ENCODE peak calls at places on chromosomes 4 and X, in four cellular contexts. J, A, F and W are unnamed samples. For H3K4me1, the result is how much of the 10 kb centered on the place peaks cover.

GRCh38 chr4:41590591-41590990 is 52.6 kb downstream of the LIMCH1 start:
- DNase-seq in J (no peak), A (no peak), F (peak), W (peak)

GRCh38 chr4:158996669-158997074 is 106.2 kb upstream of the RAPGEF2 start:
- DNase-seq in J (no peak), A (no peak), F (peak), W (no peak)

GRCh38 chr4:137614491-137614890 is 82.2 kb upstream of the PCDH18 start:
- DNase-seq in J (no peak), A (no peak), F (no peak), W (no peak)

GRCh38 chr4:97027989-97028388 is 1115.3 kb downstream of the STPG2 start:
- DNase-seq in J (no peak), A (no peak), F (no peak), W (no peak)

GRCh38 chr4:65845169-65845568 is 174.9 kb upstream of the EPHA5 start:
- DNase-seq in J (no peak), A (no peak), F (no peak), W (no peak)

GRCh38 chrX:14409341-14409740 is 120.0 kb upstream of the GLRA2 start:
- DNase-seq in J (peak), A (no peak), F (no peak), W (no peak)

GRCh38 chr4:102466298-102466697 is 34.9 kb upstream of the NFKB1 start:
- DNase-seq in J (no peak), A (no peak), F (no peak), W (no peak)

GRCh38 chr4:124018383-124019317 is 622.1 kb downstream of the SPRY1 start:
- DNase-seq in J (no peak), A (peak), F (peak), W (peak)

GRCh38 chr4:114057746-114058145 is 78.3 kb upstream of the ARSJ start:
- DNase-seq in J (no peak), A (no peak), F (no peak), W (no peak)

GRCh38 chrX:44157858-44158257 is 184.7 kb upstream of the NDP start:
- DNase-seq in J (no peak), A (no peak), F (no peak), W (no peak)

GRCh38 chrX:129779747-129780146 is at the start of gene SASH3:
- DNase-seq in J (no peak), A (peak), F (peak), W (peak)

GRCh38 chrX:155086202-155086840 is 15.0 kb downstream of the BRCC3 start:
- DNase-seq in J (peak), A (peak), F (no peak), W (no peak)

GRCh38 chrX:152899874-152900719 is 2.2 kb downstream of the ZNF185 start:
- DNase-seq in J (no peak), A (no peak), F (no peak), W (no peak)

GRCh38 chr4:38466401-38466800 is 197.6 kb upstream of the KLF3 start:
- DNase-seq in J (no peak), A (no peak), F (no peak), W (no peak)

GRCh38 chrX:12657881-12658280 is 133.3 kb upstream of the PRPS2 start:
- DNase-seq in J (no peak), A (no peak), F (no peak), W (no peak)

GRCh38 chrX:118571829-118572228 is 76.2 kb downstream of the DOCK11 start:
- DNase-seq in J (no peak), A (no peak), F (no peak), W (no peak)

GRCh38 chrX:70066646-70067045 is 4.4 kb downstream of the OTUD6A start:
- DNase-seq in J (no peak), A (no peak), F (no peak), W (no peak)

GRCh38 chrX:38108364-38108763 is 102.0 kb downstream of the SYTL5 start:
- DNase-seq in J (no peak), A (no peak), F (no peak), W (no peak)

GRCh38 chrX:147848543-147849448 is 62.9 kb upstream of the FMR1 start:
- DNase-seq in J (no peak), A (no peak), F (no peak), W (no peak)

GRCh38 chrX:123818243-123818642 is 41.6 kb upstream of the XIAP start:
- DNase-seq in J (no peak), A (no peak), F (no peak), W (no peak)

GRCh38 chrX:153474718-153475117 is 4.3 kb upstream of the HAUS7 start:
- DNase-seq in J (peak), A (peak), F (peak), W (peak)

GRCh38 chrX:9133426-9133825 is 99.5 kb upstream of the FAM9B start:
- DNase-seq in J (no peak), A (no peak), F (no peak), W (no peak)

GRCh38 chr4:137124278-137124932 is 407.9 kb downstream of the PCDH18 start:
- DNase-seq in J (no peak), A (no peak), F (peak), W (no peak)

GRCh38 chr4:186981161-186981560 is 257.5 kb upstream of the FAT1 start:
- DNase-seq in J (no peak), A (no peak), F (no peak), W (no peak)

GRCh38 chr4:650951-651883 is 22.9 kb downstream of the ATP5ME start:
- DNase-seq in J (no peak), A (peak), F (no peak), W (no peak)

GRCh38 chr4:41748074-41748787 is at the start of gene PHOX2B:
- DNase-seq in J (no peak), A (no peak), F (no peak), W (no peak)

GRCh38 chr4:165328708-165329107 is 1.2 kb downstream of the MSMO1 start:
- DNase-seq in J (peak), A (no peak), F (no peak), W (no peak)

GRCh38 chr4:123505077-123505456 is 108.5 kb downstream of the SPRY1 start:
- DNase-seq in J (no peak), A (no peak), F (no peak), W (no peak)

GRCh38 chr4:104393649-104394048 is 101.0 kb downstream of the CXXC4 start:
- DNase-seq in J (no peak), A (no peak), F (no peak), W (no peak)

GRCh38 chr4:156971623-156972369 is at the start of gene PDGFC:
- DNase-seq in J (peak), A (peak), F (peak), W (peak)

GRCh38 chrX:19332983-19333382 is 10.7 kb upstream of the PDHA1 start:
- DNase-seq in J (no peak), A (peak), F (peak), W (no peak)

GRCh38 chrX:47900833-47901232 is 64.1 kb downstream of the ZNF81 start:
- DNase-seq in J (no peak), A (no peak), F (no peak), W (no peak)

GRCh38 chr4:48756689-48757220 is 23.3 kb downstream of the FRYL start:
- DNase-seq in J (no peak), A (no peak), F (no peak), W (no peak)

GRCh38 chr4:151955721-151956340 is 195.0 kb upstream of the GATB start:
- DNase-seq in J (no peak), A (no peak), F (no peak), W (no peak)

GRCh38 chr4:140136509-140136908 is 17.5 kb downstream of the MAML3 start:
- DNase-seq in J (no peak), A (no peak), F (no peak), W (no peak)

GRCh38 chr4:83285022-83285387 is 407 bp upstream of the COQ2 start:
- DNase-seq in J (peak), A (no peak), F (peak), W (peak)

DNA sequence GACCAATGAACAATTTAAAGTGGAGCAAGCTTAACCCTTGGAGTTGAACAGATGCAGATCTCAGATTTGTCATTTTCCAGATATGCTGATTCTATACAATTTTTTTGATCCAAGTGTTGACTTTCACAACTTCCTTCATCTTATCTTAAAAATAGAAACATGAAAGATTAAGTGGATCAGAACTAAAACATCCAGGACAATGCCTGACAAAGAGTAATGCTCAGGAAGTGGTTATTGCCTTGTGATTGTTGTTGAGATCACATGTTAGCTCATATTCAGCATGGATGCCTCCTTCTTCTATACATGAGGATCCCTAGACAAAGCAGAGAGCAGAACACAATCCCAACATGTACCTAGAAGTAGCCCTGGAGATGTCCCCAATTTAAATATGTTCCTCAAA is 160.9 kb downstream of the PPARGC1A start:
- DNase-seq in J (no peak), A (no peak), F (no peak), W (no peak)
- H3K27ac ChIP-seq in J (no peak), A (no peak), F (peak), W (no peak)

GRCh38 chr4:182885022-182885737 is 32.0 kb downstream of the DCTD start:
- DNase-seq in J (no peak), A (no peak), F (no peak), W (no peak)
- H3K4me1 ChIP-seq in J (under half), A (under half), F (under half), W (under half)

GRCh38 chr4:94890579-94890978 is 132.8 kb downstream of the BMPR1B start:
- DNase-seq in J (no peak), A (no peak), F (no peak), W (no peak)

GRCh38 chr4:94892051-94892450 is 134.3 kb downstream of the BMPR1B start:
- DNase-seq in J (no peak), A (no peak), F (no peak), W (no peak)

GRCh38 chr4:94887027-94887426 is 129.3 kb downstream of the BMPR1B start:
- DNase-seq in J (no peak), A (no peak), F (no peak), W (no peak)

GRCh38 chr4:94889961-94890360 is 132.2 kb downstream of the BMPR1B start:
- DNase-seq in J (no peak), A (no peak), F (no peak), W (no peak)

DNA sequence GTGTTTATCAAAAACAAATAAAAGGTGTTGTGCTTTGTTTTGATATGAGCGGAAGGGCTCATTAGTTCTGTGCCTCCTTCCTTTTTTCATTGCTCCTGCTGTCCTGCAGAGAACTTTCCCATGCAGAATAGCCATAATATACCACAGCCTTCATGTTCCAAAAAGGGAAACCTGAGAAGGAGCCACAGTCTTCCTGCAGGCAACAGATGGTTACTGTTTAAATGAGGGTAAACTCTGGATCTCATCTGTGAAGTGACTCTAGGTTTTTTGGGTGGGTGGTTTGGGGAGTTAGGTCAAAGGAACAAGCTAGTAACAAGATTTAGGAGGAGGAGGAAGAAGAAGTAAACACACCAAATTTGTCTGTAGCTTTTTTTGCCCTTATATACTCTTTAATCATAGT is 131.8 kb downstream of the BMPR1B start:
- DNase-seq in J (no peak), A (no peak), F (no peak), W (no peak)
- H3K27ac ChIP-seq in J (no peak), A (no peak), F (no peak), W (no peak)

DNA sequence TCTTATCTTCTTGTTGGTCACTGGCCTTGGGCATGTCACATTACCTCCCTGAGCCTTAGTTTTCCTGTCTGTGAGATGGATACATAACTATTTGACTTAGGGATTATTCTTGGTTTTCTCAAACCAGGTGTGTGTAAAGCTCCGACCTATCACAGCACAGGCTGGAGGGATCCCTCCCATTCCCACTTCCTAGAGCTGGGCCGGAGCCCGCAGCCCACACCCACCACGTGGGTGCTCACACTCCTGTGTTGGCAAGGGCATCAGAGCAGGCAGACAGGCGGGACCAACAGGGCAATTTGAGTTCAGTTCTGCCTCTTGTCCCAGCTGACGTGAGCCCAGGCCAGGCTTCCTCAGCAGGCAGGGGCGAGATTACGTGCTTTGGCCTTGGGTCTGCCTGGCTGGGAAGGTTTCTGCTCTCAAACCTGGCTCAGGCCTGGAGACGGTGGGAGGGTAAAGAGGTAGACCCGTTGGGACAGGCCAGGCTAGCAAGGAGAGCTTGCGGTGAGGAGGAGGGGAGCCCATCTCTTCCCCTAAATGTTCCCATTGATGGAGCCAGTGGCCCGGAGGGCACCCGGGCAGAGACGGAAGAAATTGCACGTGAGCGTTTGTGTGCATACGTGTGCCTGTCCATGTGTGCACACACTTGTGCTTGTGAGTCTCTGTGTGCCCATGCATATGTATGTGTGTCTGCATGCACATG is 734 bp upstream of the SH3TC1 start:
- DNase-seq in J (peak), A (no peak), F (no peak), W (no peak)
- H3K4me1 ChIP-seq in J (under half), A (under half), F (half or more), W (under half)

GRCh38 chr4:25813705-25814104 is 49.1 kb downstream of the SEL1L3 start:
- DNase-seq in J (no peak), A (no peak), F (peak), W (peak)
- H3K27ac ChIP-seq in J (no peak), A (no peak), F (no peak), W (peak)

GRCh38 chr4:85672116-85672515 is 197.2 kb downstream of the ARHGAP24 start:
- DNase-seq in J (no peak), A (no peak), F (no peak), W (no peak)
- H3K4me1 ChIP-seq in J (under half), A (under half), F (under half), W (under half)

DNA sequence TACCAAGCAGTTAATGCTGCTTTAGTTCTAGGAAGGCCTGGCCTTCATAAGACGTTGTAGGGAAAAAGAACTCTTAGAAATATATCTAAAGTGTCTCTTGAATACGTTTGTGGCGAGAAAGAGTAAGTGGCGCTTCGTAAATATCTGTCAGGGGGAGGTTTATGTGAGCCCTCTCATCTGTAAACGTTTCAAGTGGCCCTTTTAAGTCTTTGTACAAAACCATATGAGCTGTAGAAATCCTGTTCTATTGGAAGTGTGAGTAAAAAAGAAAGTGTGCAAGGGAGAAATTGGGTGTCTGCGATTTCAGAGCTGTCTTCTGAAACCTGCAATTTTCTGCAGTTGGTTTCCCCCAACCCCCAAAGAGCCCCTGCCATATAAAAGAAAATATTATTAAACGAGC is 8.6 kb upstream of the INTU start:
- DNase-seq in J (no peak), A (no peak), F (no peak), W (no peak)
- H3K27ac ChIP-seq in J (no peak), A (no peak), F (no peak), W (no peak)

GRCh38 chr4:10116625-10117423 is at the start of gene WDR1:
- DNase-seq in J (peak), A (peak), F (peak), W (peak)

GRCh38 chr4:10119263-10119662 is 2.7 kb upstream of the WDR1 start:
- DNase-seq in J (no peak), A (no peak), F (no peak), W (no peak)

GRCh38 chr4:10119773-10120172 is 3.2 kb upstream of the WDR1 start:
- DNase-seq in J (no peak), A (no peak), F (no peak), W (no peak)

GRCh38 chr4:10117424-10118354 is 1.1 kb upstream of the WDR1 start:
- DNase-seq in J (peak), A (no peak), F (no peak), W (peak)

GRCh38 chr4:10118355-10119004 is 1.9 kb upstream of the WDR1 start:
- DNase-seq in J (peak), A (no peak), F (no peak), W (no peak)
- H3K4me1 ChIP-seq in J (under half), A (under half), F (under half), W (under half)

DNA sequence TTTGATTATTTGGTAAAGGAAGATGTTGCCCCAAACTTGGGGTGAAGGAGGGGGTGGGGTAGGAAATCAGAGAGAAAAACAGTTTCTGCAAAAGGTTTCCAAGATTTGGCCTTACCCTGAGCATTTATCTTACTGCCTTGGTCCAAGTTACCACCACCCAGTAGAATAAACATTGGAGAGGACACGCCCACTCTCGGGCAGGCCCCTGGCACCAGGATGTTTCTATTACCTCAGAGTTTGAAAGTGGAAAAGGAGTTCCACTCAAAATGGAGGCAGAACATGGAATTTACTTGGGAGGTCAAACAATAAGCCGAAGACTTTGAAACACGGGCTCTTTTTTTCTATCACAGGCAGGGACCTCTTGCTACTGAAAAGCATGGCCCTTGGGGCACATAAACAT is 113.7 kb downstream of the CHRNA9 start:
- DNase-seq in J (peak), A (no peak), F (no peak), W (no peak)
- H3K27ac ChIP-seq in J (peak), A (no peak), F (no peak), W (no peak)